ENCODE peak calls at places on chromosomes 13 and 19, in nine cellular contexts. C is CD8-positive, alpha-beta T cell; K is thoracic aorta; M is esophagus squamous epithelium; V is CD8-positive, alpha-beta memory T cell; E is CD4-positive, CD25-positive, alpha-beta regulatory T cell; J is pancreas; Z is upper lobe of right lung; G is DND-41. B is an unnamed sample.

GRCh38 chr13:80444240-80445015 is 103.5 kb upstream of the SPRY2 start:
- DNase-seq in C (no peak), M (no peak), G (no peak), J (no peak), Z (no peak), K (no peak), V (no peak), E (no peak), B (no peak)

GRCh38 chr13:89982406-89983085 is 1364.9 kb upstream of the MIR17HG start:
- DNase-seq in M (no peak), V (no peak), J (no peak), K (no peak), C (no peak), G (no peak), E (no peak), Z (no peak), B (no peak)

GRCh38 chr13:96450635-96451034 is 360.7 kb downstream of the HS6ST3 start:
- DNase-seq in J (no peak), Z (no peak), M (no peak), V (no peak), K (no peak), C (no peak), E (no peak), G (no peak), B (no peak)

GRCh38 chr19:49746206-49746958 is 16.7 kb downstream of the TSKS start:
- DNase-seq in E (peak; percentile 30), V (peak; percentile 30), G (peak; percentile 30), K (no peak), M (no peak), C (peak; percentile 51), J (no peak), Z (peak; percentile 72), B (peak; percentile 19)

GRCh38 chr13:73406454-73406853 is 347.6 kb downstream of the KLF5 start:
- DNase-seq in J (no peak), Z (no peak), V (no peak), E (no peak), K (no peak), G (no peak), M (no peak), C (no peak), B (no peak)

GRCh38 chr19:24062222-24062621 is 24.8 kb upstream of the ZNF254 start:
- DNase-seq in M (no peak), E (no peak), Z (no peak), K (no peak), J (no peak), G (no peak), C (no peak), V (no peak), B (no peak)

GRCh38 chr19:49793561-49793840 is 19.6 kb downstream of the FUZ start:
- DNase-seq in G (no peak), E (no peak), C (no peak), J (no peak), V (no peak), K (no peak), M (no peak), Z (no peak), B (no peak)

GRCh38 chr19:53507523-53508442 is 30.2 kb upstream of the ZNF331 start:
- DNase-seq in V (no peak), J (no peak), K (no peak), C (no peak), G (no peak), E (no peak), Z (no peak), M (no peak), B (no peak)

GRCh38 chr13:24168392-24168750 is 7.9 kb downstream of the SPATA13 start:
- DNase-seq in G (no peak), Z (no peak), C (no peak), M (no peak), V (no peak), K (no peak), J (no peak), E (no peak), B (no peak)

GRCh38 chr19:29247912-29248311 is 35.0 kb upstream of the UQCRFS1 start:
- DNase-seq in Z (no peak), G (no peak), E (no peak), C (no peak), M (no peak), K (no peak), V (no peak), J (no peak), B (no peak)

GRCh38 chr19:47414469-47414868 is 4.9 kb downstream of the MEIS3 start:
- DNase-seq in K (no peak), J (no peak), G (no peak), M (no peak), C (no peak), Z (no peak), E (no peak), V (no peak), B (no peak)

GRCh38 chr19:29873024-29873800 is 61.4 kb downstream of the CCNE1 start:
- DNase-seq in M (no peak), C (peak; percentile 78), G (peak; percentile 43), K (no peak), J (peak; percentile 11), V (peak; percentile 52), Z (peak; percentile 75), E (peak; percentile 60), B (peak; percentile 59)

GRCh38 chr19:35738021-35738886 is 4.0 kb downstream of the IGFLR1 start:
- DNase-seq in M (no peak), J (no peak), V (no peak), Z (no peak), G (no peak), K (no peak), E (no peak), C (no peak), B (no peak)

GRCh38 chr13:45950343-45950995 is 98.9 kb upstream of the SIAH3 start:
- DNase-seq in V (no peak), C (no peak), K (no peak), J (no peak), G (no peak), M (no peak), Z (no peak), E (no peak), B (no peak)

GRCh38 chr13:107450931-107451330 is 764.4 kb downstream of the LIG4 start:
- DNase-seq in Z (no peak), E (no peak), M (no peak), G (no peak), K (peak; percentile 16), J (no peak), V (no peak), C (no peak), B (no peak)

GRCh38 chr13:102726430-102726829 is 31.6 kb upstream of the METTL21C start:
- DNase-seq in V (no peak), C (no peak), Z (no peak), K (no peak), J (no peak), G (no peak), E (no peak), M (no peak), B (no peak)

GRCh38 chr13:38361551-38362262 is 12.1 kb downstream of the UFM1 start:
- DNase-seq in Z (no peak), M (no peak), E (no peak), J (no peak), K (no peak), C (no peak), G (no peak), V (no peak), B (no peak)

GRCh38 chr13:114142640-114143490 is 10.4 kb upstream of the RASA3 start:
- DNase-seq in J (peak; percentile 84), C (peak; percentile 81), G (peak; percentile 86), Z (peak; percentile 77), M (no peak), E (peak; percentile 64), V (peak; percentile 91), K (no peak), B (peak; percentile 84)

GRCh38 chr19:2977001-2977685 is at the start of gene TLE6:
- DNase-seq in V (peak; percentile 90), G (peak; percentile 97), Z (peak; percentile 98), J (peak; percentile 99), C (peak; percentile 93), E (peak; percentile 88), M (peak; percentile 79), K (peak; percentile 74), B (peak; percentile 88)
- H3K27me3 ChIP-seq in V (no peaks in the 10 kb centered on the region), G (no peaks in the 10 kb centered on the region), Z (no peaks in the 10 kb centered on the region), J (no peaks in the 10 kb centered on the region), C (no peaks in the 10 kb centered on the region), E (no peaks in the 10 kb centered on the region), M (no peaks in the 10 kb centered on the region), K (no peaks in the 10 kb centered on the region), B (peaks cover 3% of the 10 kb centered on the region)

DNA sequence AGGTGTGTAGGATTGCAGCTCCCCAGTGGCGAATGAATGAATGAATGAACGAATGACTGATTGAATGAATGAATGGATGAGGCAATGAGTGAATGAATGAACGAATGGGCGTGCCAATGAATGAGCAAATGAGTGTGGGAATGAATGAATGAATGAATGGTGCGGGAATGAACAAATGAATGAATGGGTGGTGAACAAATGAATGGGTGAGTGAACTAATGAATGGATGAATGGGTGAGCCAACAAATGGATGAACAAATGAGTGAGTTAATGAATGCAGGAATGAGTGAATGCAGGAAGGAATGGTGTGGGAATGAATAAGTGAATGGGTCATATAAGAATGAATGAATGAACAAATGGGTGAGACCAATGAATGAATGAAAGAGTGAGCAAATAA is 14.7 kb downstream of the ANKRD24 start:
- DNase-seq in J (no peak), G (no peak), M (no peak), C (no peak), K (no peak), E (no peak), V (no peak), Z (no peak), B (no peak)
- H3K27me3 ChIP-seq in J (peaks cover 23% of the 10 kb centered on the region), G (no peaks in the 10 kb centered on the region), M (peaks cover 84% of the 10 kb centered on the region), C (peaks cover 20% of the 10 kb centered on the region), K (peaks cover 23% of the 10 kb centered on the region), E (peaks cover 7% of the 10 kb centered on the region), V (peaks cover 22% of the 10 kb centered on the region), Z (peaks cover 60% of the 10 kb centered on the region), B (peaks cover 43% of the 10 kb centered on the region)

GRCh38 chr13:112618501-112618900 is 30.5 kb upstream of the TUBGCP3 start:
- DNase-seq in E (no peak), G (no peak), K (no peak), Z (no peak), V (no peak), M (no peak), C (no peak), J (no peak), B (no peak)

GRCh38 chr13:112622375-112622774 is 34.4 kb upstream of the TUBGCP3 start:
- DNase-seq in E (no peak), Z (no peak), K (no peak), C (no peak), V (no peak), G (no peak), M (no peak), J (no peak), B (no peak)

GRCh38 chr13:112623051-112623711 is 35.2 kb upstream of the TUBGCP3 start:
- DNase-seq in V (no peak), E (no peak), C (no peak), J (no peak), M (no peak), G (no peak), Z (no peak), K (no peak), B (no peak)

GRCh38 chr13:112617754-112618375 is 29.9 kb upstream of the TUBGCP3 start:
- DNase-seq in C (no peak), J (no peak), V (no peak), Z (no peak), G (no peak), K (no peak), M (no peak), E (no peak), B (no peak)

GRCh38 chr13:112619730-112620639 is 32.0 kb upstream of the TUBGCP3 start:
- DNase-seq in Z (no peak), M (no peak), C (no peak), G (peak; percentile 10), E (no peak), K (no peak), J (no peak), V (no peak), B (no peak)
- H3K27me3 ChIP-seq in Z (no peaks in the 10 kb centered on the region), M (peaks cover 56% of the 10 kb centered on the region), C (no peaks in the 10 kb centered on the region), G (peaks cover 3% of the 10 kb centered on the region), E (peaks cover 2% of the 10 kb centered on the region), K (no peaks in the 10 kb centered on the region), J (no peaks in the 10 kb centered on the region), V (peaks cover 4% of the 10 kb centered on the region), B (no peaks in the 10 kb centered on the region)

GRCh38 chr19:32234663-32235217 is 110.7 kb upstream of the ZNF507 start:
- DNase-seq in E (no peak), V (no peak), K (no peak), G (no peak), J (no peak), C (no peak), M (no peak), Z (no peak), B (no peak)
- H3K27me3 ChIP-seq in E (no peaks in the 10 kb centered on the region), V (no peaks in the 10 kb centered on the region), K (no peaks in the 10 kb centered on the region), G (no peaks in the 10 kb centered on the region), J (peaks cover 8% of the 10 kb centered on the region), C (no peaks in the 10 kb centered on the region), M (peaks cover 20% of the 10 kb centered on the region), Z (peaks cover 23% of the 10 kb centered on the region), B (no peaks in the 10 kb centered on the region)